ENCODE peak calls at places on chromosomes 16 and 17, in nine cellular contexts. One of them, this sample, is unnamed.

GRCh38 chr16:23578096-23578830 is 17.9 kb downstream of the NDUFAB1 start:
- DNase-seq in neural crest cell: no peak
- DNase-seq in dorsolateral prefrontal cortex: no peak
- DNase-seq in lung: no peak
- DNase-seq in GM12864: no peak
- DNase-seq in A549: no peak
- DNase-seq in nephron progenitor cell: no peak
- DNase-seq in WERI-Rb-1: no peak
- DNase-seq in IMR-90: peak; percentile 24
- DNase-seq in this sample: no peak

GRCh38 chr16:68086336-68086821 is 1.2 kb downstream of the NFATC3 start:
- DNase-seq in A549: peak; percentile 49
- DNase-seq in nephron progenitor cell: no peak
- DNase-seq in GM12864: no peak
- DNase-seq in neural crest cell: no peak
- DNase-seq in IMR-90: peak; percentile 59
- DNase-seq in WERI-Rb-1: no peak
- DNase-seq in lung: no peak
- DNase-seq in dorsolateral prefrontal cortex: no peak
- DNase-seq in this sample: no peak

GRCh38 chr17:2780931-2781454 is 15.2 kb upstream of the RAP1GAP2 start:
- DNase-seq in neural crest cell: no peak
- DNase-seq in WERI-Rb-1: no peak
- DNase-seq in dorsolateral prefrontal cortex: no peak
- DNase-seq in GM12864: no peak
- DNase-seq in nephron progenitor cell: no peak
- DNase-seq in lung: no peak
- DNase-seq in IMR-90: no peak
- DNase-seq in A549: no peak
- DNase-seq in this sample: no peak

GRCh38 chr17:7612294-7612640 is 2.4 kb downstream of the FXR2 start:
- DNase-seq in IMR-90: no peak
- DNase-seq in nephron progenitor cell: no peak
- DNase-seq in neural crest cell: no peak
- DNase-seq in GM12864: no peak
- DNase-seq in lung: no peak
- DNase-seq in dorsolateral prefrontal cortex: no peak
- DNase-seq in WERI-Rb-1: no peak
- DNase-seq in A549: no peak
- DNase-seq in this sample: no peak

GRCh38 chr17:19724501-19725420 is 8.4 kb upstream of the SLC47A2 start:
- DNase-seq in GM12864: no peak
- DNase-seq in nephron progenitor cell: no peak
- DNase-seq in neural crest cell: no peak
- DNase-seq in lung: peak; percentile 47
- DNase-seq in dorsolateral prefrontal cortex: no peak
- DNase-seq in WERI-Rb-1: no peak
- DNase-seq in IMR-90: no peak
- DNase-seq in A549: no peak
- DNase-seq in this sample: peak; percentile 92

GRCh38 chr17:78708510-78708973 is 73.5 kb downstream of the CYTH1 start:
- DNase-seq in IMR-90: peak; percentile 83
- DNase-seq in lung: peak; percentile 70
- DNase-seq in dorsolateral prefrontal cortex: peak; percentile 79
- DNase-seq in neural crest cell: peak; percentile 57
- DNase-seq in WERI-Rb-1: peak; percentile 82
- DNase-seq in GM12864: peak; percentile 77
- DNase-seq in A549: peak; percentile 92
- DNase-seq in nephron progenitor cell: peak; percentile 64
- DNase-seq in this sample: peak; percentile 65

GRCh38 chr17:35871415-35871814 is 2.7 kb upstream of the HEATR9 start:
- DNase-seq in WERI-Rb-1: peak; percentile 63
- DNase-seq in nephron progenitor cell: no peak
- DNase-seq in A549: no peak
- DNase-seq in lung: no peak
- DNase-seq in GM12864: no peak
- DNase-seq in IMR-90: no peak
- DNase-seq in neural crest cell: no peak
- DNase-seq in dorsolateral prefrontal cortex: no peak
- DNase-seq in this sample: no peak

GRCh38 chr17:28727727-28728363 is 743 bp upstream of the NEK8 start:
- DNase-seq in nephron progenitor cell: peak; percentile 59
- DNase-seq in WERI-Rb-1: peak; percentile 78
- DNase-seq in IMR-90: peak; percentile 48
- DNase-seq in A549: peak; percentile 87
- DNase-seq in neural crest cell: peak; percentile 40
- DNase-seq in dorsolateral prefrontal cortex: no peak
- DNase-seq in lung: peak; percentile 55
- DNase-seq in GM12864: peak; percentile 91
- DNase-seq in this sample: no peak

GRCh38 chr16:51705142-51705541 is 554.1 kb upstream of the SALL1 start:
- DNase-seq in lung: no peak
- DNase-seq in WERI-Rb-1: no peak
- DNase-seq in GM12864: no peak
- DNase-seq in A549: no peak
- DNase-seq in IMR-90: no peak
- DNase-seq in neural crest cell: no peak
- DNase-seq in nephron progenitor cell: no peak
- DNase-seq in dorsolateral prefrontal cortex: no peak
- DNase-seq in this sample: no peak

GRCh38 chr16:54062361-54063346 is 223.9 kb downstream of the IRX3 start:
- DNase-seq in GM12864: no peak
- DNase-seq in dorsolateral prefrontal cortex: no peak
- DNase-seq in neural crest cell: no peak
- DNase-seq in WERI-Rb-1: peak; percentile 14
- DNase-seq in lung: no peak
- DNase-seq in nephron progenitor cell: no peak
- DNase-seq in IMR-90: no peak
- DNase-seq in A549: no peak
- DNase-seq in this sample: no peak

GRCh38 chr17:12959441-12959840 is 58.4 kb downstream of the ELAC2 start:
- DNase-seq in neural crest cell: no peak
- DNase-seq in IMR-90: peak; percentile 69
- DNase-seq in WERI-Rb-1: no peak
- DNase-seq in lung: no peak
- DNase-seq in A549: no peak
- DNase-seq in dorsolateral prefrontal cortex: no peak
- DNase-seq in GM12864: no peak
- DNase-seq in nephron progenitor cell: no peak
- DNase-seq in this sample: no peak

GRCh38 chr17:41360291-41360995 is 9.2 kb downstream of the KRT33B start:
- DNase-seq in IMR-90: peak; percentile 59
- DNase-seq in GM12864: no peak
- DNase-seq in A549: no peak
- DNase-seq in dorsolateral prefrontal cortex: no peak
- DNase-seq in lung: no peak
- DNase-seq in nephron progenitor cell: no peak
- DNase-seq in neural crest cell: no peak
- DNase-seq in WERI-Rb-1: no peak
- DNase-seq in this sample: no peak

GRCh38 chr17:82299452-82299851 is 18.0 kb downstream of the CD7 start:
- DNase-seq in A549: no peak
- DNase-seq in dorsolateral prefrontal cortex: no peak
- DNase-seq in lung: no peak
- DNase-seq in GM12864: no peak
- DNase-seq in nephron progenitor cell: no peak
- DNase-seq in IMR-90: no peak
- DNase-seq in WERI-Rb-1: no peak
- DNase-seq in neural crest cell: no peak
- DNase-seq in this sample: no peak

DNA sequence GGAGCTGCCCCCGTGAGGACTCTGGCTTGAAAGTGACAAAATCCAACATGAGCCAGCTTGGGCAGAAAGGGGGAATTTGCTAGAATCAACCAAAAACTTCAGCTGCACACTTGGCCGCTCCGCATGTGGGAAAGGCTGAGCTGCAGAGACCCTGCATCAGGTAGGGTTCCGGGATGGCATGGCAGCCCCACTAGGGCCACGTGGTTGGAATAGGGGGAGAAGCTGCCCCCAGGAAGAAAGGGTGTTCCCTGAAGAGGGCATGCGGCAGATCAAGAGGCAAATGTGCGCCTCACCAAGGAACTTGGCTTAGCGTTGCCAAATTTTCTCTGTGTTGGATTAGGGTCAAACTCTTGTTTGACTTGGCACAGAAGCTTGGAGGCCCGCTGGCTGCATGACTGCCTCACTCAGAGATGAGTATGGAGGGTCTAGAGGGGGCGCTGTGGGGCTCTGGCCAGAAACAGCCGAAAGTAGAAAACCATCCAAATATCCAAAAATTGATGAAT is 29.2 kb upstream of the WFIKKN2 start:
- DNase-seq in WERI-Rb-1: no peak
- DNase-seq in A549: peak; percentile 32
- DNase-seq in IMR-90: peak; percentile 20
- DNase-seq in neural crest cell: no peak
- DNase-seq in dorsolateral prefrontal cortex: no peak
- DNase-seq in nephron progenitor cell: no peak
- DNase-seq in GM12864: no peak
- DNase-seq in lung: no peak
- DNase-seq in this sample: no peak
- TF ChIP-seq CTCF in WERI-Rb-1: peak; percentile 36
- TF ChIP-seq CTCF in A549: no peak
- TF ChIP-seq CTCF in IMR-90: peak; percentile 17
- TF ChIP-seq CTCF in neural crest cell: no peak
- TF ChIP-seq CTCF in dorsolateral prefrontal cortex: no peak
- TF ChIP-seq CTCF in nephron progenitor cell: no peak
- TF ChIP-seq CTCF in GM12864: peak; percentile 16
- TF ChIP-seq CTCF in lung: no peak
- TF ChIP-seq CTCF in this sample: peak; percentile 10

DNA sequence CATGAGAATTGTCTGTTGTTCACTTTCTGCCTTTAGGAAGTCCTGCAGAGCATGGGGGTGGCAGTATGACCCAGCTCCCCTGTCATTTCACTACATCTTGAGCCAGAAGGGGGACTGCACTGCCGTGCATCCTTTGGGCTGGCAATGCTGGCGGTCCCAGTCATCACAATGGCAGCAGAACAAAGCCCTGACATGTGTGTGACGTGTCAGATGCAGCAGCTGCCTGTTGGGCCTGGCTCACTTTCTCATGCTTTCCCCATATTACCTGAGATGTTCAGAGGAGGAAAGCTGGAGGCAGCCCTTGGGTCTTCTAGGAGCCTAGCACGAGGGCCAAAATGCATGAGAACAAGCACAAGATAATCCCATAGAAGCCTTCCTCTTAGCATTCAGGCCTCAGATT is 6.3 kb upstream of the ABAT start:
- DNase-seq in GM12864: no peak
- DNase-seq in A549: no peak
- DNase-seq in lung: no peak
- DNase-seq in IMR-90: no peak
- DNase-seq in neural crest cell: no peak
- DNase-seq in dorsolateral prefrontal cortex: no peak
- DNase-seq in WERI-Rb-1: no peak
- DNase-seq in nephron progenitor cell: no peak
- DNase-seq in this sample: no peak
- TF ChIP-seq CTCF in GM12864: no peak
- TF ChIP-seq CTCF in A549: no peak
- TF ChIP-seq CTCF in lung: no peak
- TF ChIP-seq CTCF in IMR-90: no peak
- TF ChIP-seq CTCF in neural crest cell: no peak
- TF ChIP-seq CTCF in dorsolateral prefrontal cortex: no peak
- TF ChIP-seq CTCF in WERI-Rb-1: no peak
- TF ChIP-seq CTCF in nephron progenitor cell: no peak
- TF ChIP-seq CTCF in this sample: no peak

DNA sequence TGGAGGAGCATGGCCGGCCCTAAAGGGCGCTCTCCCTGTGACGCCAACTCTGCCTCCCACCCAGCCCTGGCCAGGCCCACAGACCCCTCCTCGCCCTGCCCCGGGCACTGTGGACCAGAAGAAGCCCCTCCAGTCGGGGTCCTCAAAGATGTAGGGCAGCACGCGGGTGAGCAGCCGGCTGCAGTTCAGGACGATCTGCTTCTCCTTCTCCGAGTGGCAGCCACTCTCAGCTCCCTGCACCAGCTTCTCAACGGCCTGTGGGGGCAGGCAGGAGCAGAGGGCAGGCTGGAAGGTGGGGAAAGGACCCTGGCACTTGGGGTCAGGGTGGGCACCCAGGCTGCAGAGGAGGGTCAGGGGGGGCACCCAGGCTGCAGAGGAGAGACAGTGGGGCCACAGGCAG is 8.9 kb downstream of the HID1 start:
- DNase-seq in nephron progenitor cell: no peak
- DNase-seq in WERI-Rb-1: no peak
- DNase-seq in lung: no peak
- DNase-seq in neural crest cell: no peak
- DNase-seq in GM12864: no peak
- DNase-seq in dorsolateral prefrontal cortex: no peak
- DNase-seq in A549: no peak
- DNase-seq in IMR-90: no peak
- DNase-seq in this sample: no peak
- TF ChIP-seq CTCF in nephron progenitor cell: peak; percentile 20
- TF ChIP-seq CTCF in WERI-Rb-1: peak; percentile 59
- TF ChIP-seq CTCF in lung: no peak
- TF ChIP-seq CTCF in neural crest cell: no peak
- TF ChIP-seq CTCF in GM12864: peak; percentile 16
- TF ChIP-seq CTCF in dorsolateral prefrontal cortex: peak; percentile 15
- TF ChIP-seq CTCF in A549: no peak
- TF ChIP-seq CTCF in IMR-90: peak; percentile 10
- TF ChIP-seq CTCF in this sample: no peak

GRCh38 chr17:80656590-80656989 is 112.0 kb downstream of the RPTOR start:
- DNase-seq in IMR-90: no peak
- DNase-seq in lung: no peak
- DNase-seq in dorsolateral prefrontal cortex: no peak
- DNase-seq in nephron progenitor cell: peak; percentile 39
- DNase-seq in A549: no peak
- DNase-seq in GM12864: peak; percentile 31
- DNase-seq in WERI-Rb-1: no peak
- DNase-seq in neural crest cell: no peak
- DNase-seq in this sample: no peak

GRCh38 chr17:80655588-80655987 is 111.0 kb downstream of the RPTOR start:
- DNase-seq in neural crest cell: no peak
- DNase-seq in IMR-90: no peak
- DNase-seq in nephron progenitor cell: no peak
- DNase-seq in lung: no peak
- DNase-seq in WERI-Rb-1: no peak
- DNase-seq in dorsolateral prefrontal cortex: no peak
- DNase-seq in GM12864: no peak
- DNase-seq in A549: no peak
- DNase-seq in this sample: no peak

GRCh38 chr17:80652751-80653330 is 108.2 kb downstream of the RPTOR start:
- DNase-seq in lung: no peak
- DNase-seq in WERI-Rb-1: no peak
- DNase-seq in A549: no peak
- DNase-seq in IMR-90: peak; percentile 22
- DNase-seq in GM12864: no peak
- DNase-seq in neural crest cell: no peak
- DNase-seq in nephron progenitor cell: no peak
- DNase-seq in dorsolateral prefrontal cortex: no peak
- DNase-seq in this sample: no peak

GRCh38 chr17:80650751-80651173 is 106.1 kb downstream of the RPTOR start:
- DNase-seq in A549: no peak
- DNase-seq in lung: no peak
- DNase-seq in dorsolateral prefrontal cortex: no peak
- DNase-seq in nephron progenitor cell: no peak
- DNase-seq in WERI-Rb-1: peak; percentile 84
- DNase-seq in IMR-90: no peak
- DNase-seq in GM12864: no peak
- DNase-seq in neural crest cell: no peak
- DNase-seq in this sample: no peak

DNA sequence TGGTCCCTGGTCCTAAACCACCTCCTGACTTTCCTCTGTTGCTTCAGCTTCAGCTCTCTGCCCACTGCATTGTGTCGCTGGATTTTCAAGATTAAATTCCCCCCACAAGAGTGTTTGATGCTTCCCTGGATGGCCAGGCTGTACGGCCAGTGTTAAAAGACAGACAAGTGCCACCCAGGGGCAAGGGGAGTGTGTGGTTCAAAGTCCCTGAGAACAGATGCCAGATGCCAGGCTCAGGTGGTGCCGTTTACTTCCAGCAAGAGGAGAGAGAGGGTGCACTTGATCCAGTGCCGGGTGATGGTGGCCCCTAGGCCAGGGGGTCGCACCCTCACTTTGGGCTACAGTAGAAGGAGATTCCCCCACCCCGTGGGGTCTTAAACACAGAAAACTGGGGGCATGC is 109.2 kb downstream of the RPTOR start:
- DNase-seq in nephron progenitor cell: no peak
- DNase-seq in neural crest cell: no peak
- DNase-seq in lung: no peak
- DNase-seq in A549: no peak
- DNase-seq in dorsolateral prefrontal cortex: no peak
- DNase-seq in WERI-Rb-1: no peak
- DNase-seq in IMR-90: no peak
- DNase-seq in GM12864: no peak
- DNase-seq in this sample: no peak
- TF ChIP-seq CTCF in nephron progenitor cell: no peak
- TF ChIP-seq CTCF in neural crest cell: no peak
- TF ChIP-seq CTCF in lung: no peak
- TF ChIP-seq CTCF in A549: no peak
- TF ChIP-seq CTCF in dorsolateral prefrontal cortex: no peak
- TF ChIP-seq CTCF in WERI-Rb-1: no peak
- TF ChIP-seq CTCF in IMR-90: no peak
- TF ChIP-seq CTCF in GM12864: no peak
- TF ChIP-seq CTCF in this sample: no peak